ENCODE peak calls at places on chromosomes 6 and 20, in eight cellular contexts. L is NCI-H460; R is activated CD4-positive, alpha-beta memory T cell treated with anti-CD3 and anti-CD28 coated beads for 36 hours; J is ELR; P is EL; Y is NCI-H1092; E is pancreas; T is stimulated activated CD4-positive, alpha-beta T cell treated with anti-CD3 and anti-CD28 coated beads, Interleukin-15, amount 100 ng/mL, for 1 hour. W is an unnamed sample.
A peak's percentile ranks its signal among the peaks of the same experiment; 100 is the strongest.

GRCh38 chr6:159899994-159900745 is 9.4 kb downstream of the MAS1 start:
- DNase-seq in L (peak; percentile 0), P (peak; percentile 97), T (no peak), J (peak; percentile 91), R (no peak), Y (no peak), E (no peak), W (no peak)

GRCh38 chr6:43491750-43492661 is 14.6 kb downstream of the TJAP1 start:
- DNase-seq in E (no peak), J (peak; percentile 87), L (no peak), P (peak; percentile 89), T (no peak), Y (peak; percentile 63), R (no peak), W (no peak)

GRCh38 chr20:57977588-57977987 is 250.9 kb downstream of the ANKRD60 start:
- DNase-seq in L (no peak), P (no peak), R (no peak), T (no peak), J (no peak), Y (no peak), E (no peak), W (no peak)

GRCh38 chr6:117233146-117233545 is 32.2 kb upstream of the VGLL2 start:
- DNase-seq in P (peak; percentile 24), R (no peak), Y (no peak), J (peak; percentile 7), L (no peak), E (no peak), T (no peak), W (no peak)

GRCh38 chr20:38231786-38232130 is 28.8 kb downstream of the KIAA1755 start:
- DNase-seq in J (peak; percentile 35), R (no peak), Y (no peak), T (no peak), P (peak; percentile 19), E (no peak), L (no peak), W (no peak)

GRCh38 chr6:89610149-89610642 is 28.4 kb downstream of the LYRM2 start:
- DNase-seq in J (peak; percentile 58), E (peak; percentile 68), T (peak; percentile 42), P (peak; percentile 43), Y (no peak), R (peak; percentile 83), L (peak; percentile 46), W (peak; percentile 54)

GRCh38 chr6:14316911-14317535 is 199.5 kb downstream of the CD83 start:
- DNase-seq in Y (peak; percentile 5), T (no peak), E (peak; percentile 12), L (no peak), J (no peak), P (no peak), R (peak; percentile 51), W (no peak)

GRCh38 chr6:111423960-111424846 is 58.8 kb downstream of the REV3L start:
- DNase-seq in R (no peak), P (peak; percentile 30), J (peak; percentile 23), E (peak; percentile 62), L (no peak), Y (peak; percentile 48), T (no peak), W (no peak)

GRCh38 chr20:17555106-17555505 is 14.8 kb upstream of the DSTN start:
- DNase-seq in E (no peak), R (no peak), P (no peak), J (no peak), Y (no peak), T (no peak), L (no peak), W (no peak)

GRCh38 chr6:33755070-33755869 is 8.6 kb upstream of the IP6K3 start:
- DNase-seq in E (no peak), R (no peak), L (no peak), P (no peak), J (no peak), Y (no peak), T (no peak), W (no peak)

GRCh38 chr6:168671028-168671862 is 230.3 kb downstream of the SMOC2 start:
- DNase-seq in T (no peak), E (no peak), P (no peak), J (no peak), Y (no peak), L (no peak), R (no peak), W (no peak)

GRCh38 chr6:154931741-154932424 is 63.2 kb upstream of the TIAM2 start:
- DNase-seq in T (no peak), Y (no peak), R (no peak), L (no peak), E (no peak), P (peak; percentile 56), J (peak; percentile 22), W (no peak)

GRCh38 chr20:56428881-56429280 is 16.8 kb downstream of the CASS4 start:
- DNase-seq in E (no peak), T (no peak), P (no peak), L (no peak), R (peak; percentile 8), Y (no peak), J (no peak), W (no peak)

GRCh38 chr6:168407842-168408241 is 33.1 kb upstream of the SMOC2 start:
- DNase-seq in Y (no peak), E (no peak), T (no peak), J (no peak), L (no peak), R (no peak), P (no peak), W (no peak)

GRCh38 chr20:62824476-62825287 is 7.8 kb downstream of the COL9A3 start:
- DNase-seq in Y (peak; percentile 41), L (no peak), P (peak; percentile 34), J (peak; percentile 48), E (peak; percentile 61), R (peak; percentile 34), T (no peak), W (no peak)

GRCh38 chr6:87212596-87212995 is 57.2 kb downstream of the ZNF292 start:
- DNase-seq in Y (no peak), P (no peak), J (no peak), E (no peak), R (no peak), T (no peak), L (no peak), W (no peak)

GRCh38 chr6:159766923-159767322 is 5.1 kb downstream of the ACAT2 start:
- DNase-seq in Y (no peak), T (no peak), L (no peak), P (no peak), E (no peak), R (no peak), J (no peak), W (no peak)

GRCh38 chr20:41958391-41958790 is 340.2 kb upstream of the CHD6 start:
- DNase-seq in E (no peak), J (no peak), Y (no peak), T (no peak), L (no peak), R (no peak), P (no peak), W (no peak)

W was measured in central memory CD8-positive, alpha-beta T cell.